ENCODE peak calls at places on chromosome X, in eight cellular contexts. I, Z, P, L, M, Y, R and D are unnamed samples.

GRCh38 chrX:111410451-111410850 is 1.5 kb downstream of the DCX start:
- DNase-seq in I (no peak), Z (no peak), P (no peak), L (no peak), M (no peak), Y (no peak), R (no peak), D (no peak)

GRCh38 chrX:129534816-129535578 is 5.1 kb upstream of the OCRL start:
- DNase-seq in I (no peak), Z (peak; percentile 34), P (no peak), L (no peak), M (no peak), Y (no peak), R (no peak), D (no peak)

GRCh38 chrX:73447311-73447794 is 500 bp downstream of the CDX4 start:
- DNase-seq in I (no peak), Z (no peak), P (peak; percentile 57), L (no peak), M (no peak), Y (no peak), R (no peak), D (no peak)

GRCh38 chrX:105775672-105776071 is 46.7 kb upstream of the NRK start:
- DNase-seq in I (no peak), Z (no peak), P (no peak), L (no peak), M (no peak), Y (no peak), R (no peak), D (no peak)

GRCh38 chrX:1086444-1087409 is 125.7 kb downstream of the CRLF2 start:
- DNase-seq in I (no peak), Z (peak; percentile 37), P (no peak), L (no peak), M (no peak), Y (no peak), R (no peak), D (no peak)

GRCh38 chrX:7147431-7147977 is at the start of gene STS:
- DNase-seq in I (peak; percentile 79), Z (no peak), P (peak; percentile 79), L (no peak), M (peak; percentile 58), Y (no peak), R (peak; percentile 55), D (peak; percentile 38)

GRCh38 chrX:140123446-140123845 is 158.1 kb upstream of the CXorf66 start:
- DNase-seq in I (peak; percentile 6), Z (no peak), P (no peak), L (no peak), M (no peak), Y (no peak), R (no peak), D (no peak)

GRCh38 chrX:42619068-42619467 is 158.9 kb downstream of the PPP1R2C start:
- DNase-seq in I (no peak), Z (no peak), P (no peak), L (no peak), M (no peak), Y (no peak), R (no peak), D (no peak)

GRCh38 chrX:118823263-118824172 is at the start of gene ZCCHC12:
- DNase-seq in I (peak; percentile 74), Z (peak; percentile 21), P (peak; percentile 62), L (no peak), M (peak; percentile 56), Y (peak; percentile 48), R (peak; percentile 23), D (peak; percentile 16)

GRCh38 chrX:19889582-19890342 is 2.4 kb upstream of the SH3KBP1 start:
- DNase-seq in I (no peak), Z (peak; percentile 36), P (no peak), L (no peak), M (no peak), Y (peak; percentile 20), R (no peak), D (no peak)

GRCh38 chrX:118802857-118803256 is 20.8 kb upstream of the ZCCHC12 start:
- DNase-seq in I (no peak), Z (no peak), P (no peak), L (no peak), M (no peak), Y (no peak), R (no peak), D (no peak)

GRCh38 chrX:129696463-129697155 is 41.9 kb upstream of the APLN start:
- DNase-seq in I (no peak), Z (no peak), P (no peak), L (no peak), M (no peak), Y (no peak), R (no peak), D (no peak)

GRCh38 chrX:102727761-102728160 is 7.2 kb downstream of the GPRASP3 start:
- DNase-seq in I (no peak), Z (no peak), P (no peak), L (no peak), M (no peak), Y (no peak), R (no peak), D (no peak)

GRCh38 chrX:118928126-118928525 is 46.3 kb upstream of the LONRF3 start:
- DNase-seq in I (no peak), Z (no peak), P (no peak), L (no peak), M (no peak), Y (no peak), R (no peak), D (no peak)

GRCh38 chrX:85503258-85504158 is 124.0 kb upstream of the POF1B start:
- DNase-seq in I (no peak), Z (peak; percentile 5), P (no peak), L (no peak), M (no peak), Y (no peak), R (no peak), D (no peak)

GRCh38 chrX:63128509-63128908 is 222.6 kb downstream of the SPIN4 start:
- DNase-seq in I (peak; percentile 2), Z (no peak), P (no peak), L (no peak), M (no peak), Y (peak; percentile 12), R (peak; percentile 0), D (no peak)

DNA sequence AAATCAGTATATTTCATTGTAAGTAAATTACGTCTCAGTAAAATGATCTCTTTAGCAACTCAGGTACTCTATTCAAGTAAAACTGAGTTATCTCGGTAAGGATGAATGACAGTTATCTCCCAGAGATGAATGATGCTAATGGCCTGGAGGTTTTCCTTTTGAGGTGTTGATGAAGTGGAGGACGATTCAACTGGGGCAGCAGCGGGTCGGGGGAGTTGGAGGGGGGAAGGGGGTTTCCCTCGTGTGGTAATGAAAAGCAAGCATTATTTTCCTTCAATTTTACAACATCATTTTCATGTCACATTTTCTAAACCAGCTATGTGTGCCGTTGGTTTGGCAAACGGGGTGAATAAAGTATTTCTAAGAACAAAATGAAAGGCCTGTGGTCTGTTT is 92.4 kb upstream of the ATXN3L start:
- DNase-seq in I (no peak), Z (no peak), P (no peak), L (no peak), M (no peak), Y (no peak), R (no peak), D (no peak)
- H3K27ac ChIP-seq in I (no peak overlapping the region), Z (no peak overlapping the region), P (no peak overlapping the region), L (no peak overlapping the region), M (no peak overlapping the region), Y (no peak overlapping the region), R (no peak overlapping the region), D (no peak overlapping the region)

GRCh38 chrX:108001218-108001814 is 19.1 kb upstream of the TEX13B start:
- DNase-seq in I (no peak), Z (no peak), P (no peak), L (peak; percentile 7), M (no peak), Y (peak; percentile 53), R (no peak), D (no peak)
- H3K27ac ChIP-seq in I (no peak overlapping the region), Z (peak overlapping the region; percentile 34), P (no peak overlapping the region), L (peak overlapping the region; percentile 54), M (no peak overlapping the region), Y (no peak overlapping the region), R (no peak overlapping the region), D (no peak overlapping the region)

GRCh38 chrX:64853424-64853823 is 122.8 kb downstream of the ZC4H2 start:
- DNase-seq in I (no peak), Z (no peak), P (no peak), L (no peak), M (no peak), Y (no peak), R (no peak), D (no peak)
- H3K27ac ChIP-seq in I (no peak overlapping the region), Z (no peak overlapping the region), P (no peak overlapping the region), L (no peak overlapping the region), M (no peak overlapping the region), Y (no peak overlapping the region), R (no peak overlapping the region), D (no peak overlapping the region)

GRCh38 chrX:13485167-13485566 is 84.2 kb upstream of the EGFL6 start:
- DNase-seq in I (no peak), Z (peak; percentile 20), P (no peak), L (no peak), M (no peak), Y (no peak), R (no peak), D (no peak)
- H3K27ac ChIP-seq in I (no peak overlapping the region), Z (no peak overlapping the region), P (no peak overlapping the region), L (no peak overlapping the region), M (no peak overlapping the region), Y (no peak overlapping the region), R (no peak overlapping the region), D (no peak overlapping the region)

GRCh38 chrX:15758140-15758539 is 20.1 kb downstream of the CA5B start:
- DNase-seq in I (no peak), Z (no peak), P (no peak), L (no peak), M (no peak), Y (peak; percentile 53), R (no peak), D (no peak)

DNA sequence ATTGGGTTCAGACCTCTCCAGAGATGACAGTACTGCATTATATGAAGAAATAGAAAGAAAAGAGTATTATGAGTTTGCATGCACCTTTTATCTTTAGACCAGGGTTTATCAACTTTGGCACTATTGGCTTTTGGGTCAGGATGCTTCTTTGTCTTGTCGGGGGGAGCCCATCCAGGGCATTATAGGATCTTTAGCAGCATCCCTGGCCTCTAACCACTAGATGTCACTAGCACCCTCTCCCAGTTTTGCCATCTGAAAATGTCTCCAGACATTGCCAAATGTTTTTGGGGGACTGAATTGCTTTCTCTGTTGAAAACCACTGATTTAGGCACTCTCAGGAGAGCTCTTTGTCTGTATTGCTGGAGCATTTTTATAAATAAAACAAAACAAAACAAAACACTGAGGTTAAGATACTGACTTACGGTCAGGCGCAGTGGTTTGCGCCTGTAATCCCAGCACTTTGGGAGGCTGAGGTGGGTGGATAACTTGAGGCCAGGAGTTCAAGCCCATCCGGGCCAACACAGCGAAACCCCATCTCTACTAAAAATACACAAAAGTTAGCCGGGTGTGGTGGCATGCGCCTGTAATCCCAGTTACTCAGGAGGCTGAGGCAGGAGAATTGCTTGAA is 23.6 kb downstream of the CA5B start:
- DNase-seq in I (no peak), Z (peak; percentile 19), P (no peak), L (no peak), M (no peak), Y (peak; percentile 49), R (peak; percentile 10), D (no peak)
- H3K27ac ChIP-seq in I (no peak overlapping the region), Z (no peak overlapping the region), P (no peak overlapping the region), L (no peak overlapping the region), M (no peak overlapping the region), Y (peak overlapping the region; percentile 6), R (no peak overlapping the region), D (no peak overlapping the region)

GRCh38 chrX:10235851-10236250 is 79.1 kb downstream of the CLCN4 start:
- DNase-seq in I (no peak), Z (no peak), P (no peak), L (no peak), M (no peak), Y (no peak), R (no peak), D (no peak)
- H3K27ac ChIP-seq in I (no peak overlapping the region), Z (no peak overlapping the region), P (no peak overlapping the region), L (no peak overlapping the region), M (no peak overlapping the region), Y (no peak overlapping the region), R (no peak overlapping the region), D (no peak overlapping the region)